ENCODE peak calls at places on chromosomes 7 and 10, in four cellular contexts. S is 8988T; Y is effector CD8-positive, alpha-beta T cell; K is heart left ventricle. O is an unnamed sample.

GRCh38 chr7:3042861-3043489 is 692 bp downstream of the CARD11 start:
- DNase-seq in Y (peak), K (no peak), S (no peak), O (no peak)

GRCh38 chr7:139828880-139829653 is at the start of gene TBXAS1:
- DNase-seq in K (peak), Y (no peak), S (no peak), O (no peak)

GRCh38 chr10:62805139-62806092 is 896 bp downstream of the ADO start:
- DNase-seq in K (peak), Y (no peak), S (peak), O (peak)

GRCh38 chr10:78045237-78045636 is 11.6 kb downstream of the RPS24 start:
- DNase-seq in Y (no peak), S (no peak), K (no peak), O (no peak)

GRCh38 chr10:6037422-6037821 is 24.7 kb downstream of the IL2RA start:
- DNase-seq in Y (no peak), S (no peak), K (no peak), O (no peak)

GRCh38 chr7:143434660-143435059 is 8.6 kb upstream of the TAS2R60 start:
- DNase-seq in Y (no peak), S (no peak), K (peak), O (peak)

GRCh38 chr7:152464312-152465117 is 28.7 kb upstream of the KMT2C start:
- DNase-seq in S (peak), K (peak), Y (peak), O (peak)

GRCh38 chr7:157964016-157964415 is 623.6 kb downstream of the PTPRN2 start:
- DNase-seq in Y (no peak), K (no peak), S (no peak), O (no peak)

GRCh38 chr7:155297517-155298287 is at the start of gene INSIG1:
- DNase-seq in S (peak), K (peak), Y (peak), O (peak)

GRCh38 chr7:105644937-105645336 is 63.6 kb upstream of the EFCAB10 start:
- DNase-seq in Y (no peak), S (no peak), K (no peak), O (no peak)

GRCh38 chr10:637221-637620 is 52.2 kb downstream of the DIP2C start:
- DNase-seq in S (no peak), Y (no peak), K (peak), O (no peak)

GRCh38 chr10:97497572-97498075 is 598 bp downstream of the MMS19 start:
- DNase-seq in Y (peak), S (peak), K (peak), O (peak)

GRCh38 chr10:102393411-102394078 is 2.0 kb upstream of the NFKB2 start:
- DNase-seq in K (no peak), S (no peak), Y (no peak), O (no peak)

GRCh38 chr10:86489960-86490612 is 31.5 kb downstream of the WAPL start:
- DNase-seq in Y (no peak), S (no peak), K (no peak), O (no peak)

GRCh38 chr7:105815580-105815979 is 60.8 kb downstream of the ATXN7L1 start:
- DNase-seq in Y (no peak), S (no peak), K (no peak), O (no peak)

GRCh38 chr7:107078517-107078966 is 34.0 kb downstream of the PRKAR2B start:
- DNase-seq in K (no peak), Y (no peak), S (no peak), O (peak)

GRCh38 chr10:17061418-17061817 is 68.2 kb downstream of the CUBN start:
- DNase-seq in S (no peak), K (no peak), Y (no peak), O (peak)

GRCh38 chr7:27156508-27156898 is at the start of gene HOXA7:
- DNase-seq in K (no peak), S (no peak), Y (no peak), O (peak)

GRCh38 chr10:96266118-96266770 is 5.1 kb downstream of the BLNK start:
- DNase-seq in S (no peak), Y (no peak), K (no peak), O (no peak)

GRCh38 chr7:38775503-38775902 is 133.5 kb downstream of the VPS41 start:
- DNase-seq in S (no peak), Y (no peak), K (no peak), O (no peak)

GRCh38 chr10:87960230-87960629 is 96.8 kb downstream of the PTEN start:
- DNase-seq in K (no peak), Y (no peak), S (no peak), O (no peak)

GRCh38 chr7:5450549-5451327 is 27.1 kb upstream of the TNRC18 start:
- DNase-seq in K (peak), Y (peak), S (peak), O (peak)

GRCh38 chr7:55200441-55200840 is 164.7 kb upstream of the LANCL2 start:
- DNase-seq in Y (no peak), K (no peak), S (no peak), O (no peak)

GRCh38 chr7:145884716-145885514 is 231.7 kb upstream of the CNTNAP2 start:
- DNase-seq in K (no peak), S (no peak), Y (no peak), O (no peak)

GRCh38 chr10:24428410-24428782 is 219.5 kb downstream of the KIAA1217 start:
- DNase-seq in K (no peak), Y (no peak), S (no peak), O (peak)

GRCh38 chr7:137882261-137882668 is 35.5 kb upstream of the DGKI start:
- DNase-seq in Y (no peak), S (peak), K (peak), O (peak)

GRCh38 chr7:28166982-28167715 is 13.4 kb downstream of the JAZF1 start:
- DNase-seq in K (no peak), S (no peak), Y (no peak), O (no peak)

GRCh38 chr7:139118803-139119485 is 9.4 kb upstream of the ZC3HAV1 start:
- DNase-seq in S (no peak), Y (no peak), K (no peak), O (no peak)

GRCh38 chr10:116049158-116049557 is 223.8 kb downstream of the GFRA1 start:
- DNase-seq in K (no peak), Y (no peak), S (no peak), O (no peak)

GRCh38 chr7:142377567-142377966 is 119.7 kb upstream of the PRSS58 start:
- DNase-seq in K (no peak), S (no peak), Y (no peak), O (no peak)

GRCh38 chr7:16091951-16092350 is 329.4 kb downstream of the CRPPA start:
- DNase-seq in Y (no peak), S (no peak), K (no peak), O (no peak)

GRCh38 chr7:109479388-109479787 is 909.7 kb downstream of the DNAJB9 start:
- DNase-seq in Y (no peak), K (no peak), S (no peak), O (no peak)

GRCh38 chr7:92025260-92025659 is 84.6 kb downstream of the AKAP9 start:
- DNase-seq in S (no peak), Y (no peak), K (no peak), O (peak)

GRCh38 chr10:8563478-8563877 is 509.0 kb downstream of the GATA3 start:
- DNase-seq in Y (no peak), K (no peak), S (no peak), O (no peak)

GRCh38 chr7:14598978-14599377 is 303.6 kb downstream of the DGKB start:
- DNase-seq in K (peak), Y (no peak), S (no peak), O (no peak)

GRCh38 chr10:31607481-31607880 is 288.5 kb downstream of the ZEB1 start:
- DNase-seq in Y (no peak), K (no peak), S (no peak), O (no peak)

GRCh38 chr7:116771640-116772039 is 90.7 kb upstream of the CAPZA2 start:
- DNase-seq in K (no peak), Y (no peak), S (no peak), O (no peak)